ENCODE peak calls at places on chromosomes 2 and 18, in six cellular contexts. One of them, this sample, is unnamed.

GRCh38 chr2:171109020-171109419 is 51.7 kb downstream of the TLK1 start:
- DNase-seq in H9: no peak
- DNase-seq in IMR-90: no peak
- DNase-seq in mesenchymal stem cell: no peak
- DNase-seq in H1: no peak
- DNase-seq in neuronal stem cell: no peak
- DNase-seq in this sample: no peak

GRCh38 chr18:41703744-41704530 is 251.1 kb upstream of the PIK3C3 start:
- DNase-seq in H9: no peak
- DNase-seq in IMR-90: peak
- DNase-seq in mesenchymal stem cell: peak
- DNase-seq in H1: no peak
- DNase-seq in neuronal stem cell: no peak
- DNase-seq in this sample: no peak

GRCh38 chr2:54634564-54635511 is 88.6 kb upstream of the EML6 start:
- DNase-seq in H9: no peak
- DNase-seq in IMR-90: peak
- DNase-seq in mesenchymal stem cell: peak
- DNase-seq in H1: no peak
- DNase-seq in neuronal stem cell: no peak
- DNase-seq in this sample: no peak

GRCh38 chr2:219176818-219177593 is at the start of gene CNPPD1:
- DNase-seq in H9: peak
- DNase-seq in IMR-90: peak
- DNase-seq in mesenchymal stem cell: peak
- DNase-seq in H1: peak
- DNase-seq in neuronal stem cell: peak
- DNase-seq in this sample: peak

GRCh38 chr18:39841133-39842041 is 2113.6 kb upstream of the PIK3C3 start:
- DNase-seq in H9: peak
- DNase-seq in IMR-90: peak
- DNase-seq in mesenchymal stem cell: peak
- DNase-seq in H1: peak
- DNase-seq in neuronal stem cell: peak
- DNase-seq in this sample: peak

GRCh38 chr2:224986479-224986878 is 55.8 kb downstream of the DOCK10 start:
- DNase-seq in H9: no peak
- DNase-seq in IMR-90: no peak
- DNase-seq in mesenchymal stem cell: no peak
- DNase-seq in H1: no peak
- DNase-seq in neuronal stem cell: no peak
- DNase-seq in this sample: no peak

GRCh38 chr2:72136933-72137497 is 10.6 kb downstream of the CYP26B1 start:
- DNase-seq in H9: no peak
- DNase-seq in IMR-90: no peak
- DNase-seq in mesenchymal stem cell: no peak
- DNase-seq in H1: no peak
- DNase-seq in neuronal stem cell: no peak
- DNase-seq in this sample: no peak

GRCh38 chr2:47818777-47819176 is 35.8 kb downstream of the MSH6 start:
- DNase-seq in H9: no peak
- DNase-seq in IMR-90: no peak
- DNase-seq in mesenchymal stem cell: no peak
- DNase-seq in H1: no peak
- DNase-seq in neuronal stem cell: no peak
- DNase-seq in this sample: no peak

GRCh38 chr2:120552800-120553471 is 182.7 kb upstream of the GLI2 start:
- DNase-seq in H9: peak
- DNase-seq in IMR-90: peak
- DNase-seq in mesenchymal stem cell: peak
- DNase-seq in H1: peak
- DNase-seq in neuronal stem cell: peak
- DNase-seq in this sample: peak

GRCh38 chr2:158732573-158733429 is 62.3 kb upstream of the DAPL1 start:
- DNase-seq in H9: no peak
- DNase-seq in IMR-90: no peak
- DNase-seq in mesenchymal stem cell: no peak
- DNase-seq in H1: no peak
- DNase-seq in neuronal stem cell: no peak
- DNase-seq in this sample: no peak

GRCh38 chr2:6072757-6073156 is 380.6 kb downstream of the SOX11 start:
- DNase-seq in H9: no peak
- DNase-seq in IMR-90: no peak
- DNase-seq in mesenchymal stem cell: no peak
- DNase-seq in H1: no peak
- DNase-seq in neuronal stem cell: no peak
- DNase-seq in this sample: no peak

GRCh38 chr2:88188741-88189140 is 18.6 kb downstream of the THNSL2 start:
- DNase-seq in H9: no peak
- DNase-seq in IMR-90: no peak
- DNase-seq in mesenchymal stem cell: peak
- DNase-seq in H1: no peak
- DNase-seq in neuronal stem cell: no peak
- DNase-seq in this sample: peak

GRCh38 chr2:164143183-164143930 is 407.5 kb upstream of the FIGN start:
- DNase-seq in H9: no peak
- DNase-seq in IMR-90: no peak
- DNase-seq in mesenchymal stem cell: no peak
- DNase-seq in H1: no peak
- DNase-seq in neuronal stem cell: no peak
- DNase-seq in this sample: no peak

DNA sequence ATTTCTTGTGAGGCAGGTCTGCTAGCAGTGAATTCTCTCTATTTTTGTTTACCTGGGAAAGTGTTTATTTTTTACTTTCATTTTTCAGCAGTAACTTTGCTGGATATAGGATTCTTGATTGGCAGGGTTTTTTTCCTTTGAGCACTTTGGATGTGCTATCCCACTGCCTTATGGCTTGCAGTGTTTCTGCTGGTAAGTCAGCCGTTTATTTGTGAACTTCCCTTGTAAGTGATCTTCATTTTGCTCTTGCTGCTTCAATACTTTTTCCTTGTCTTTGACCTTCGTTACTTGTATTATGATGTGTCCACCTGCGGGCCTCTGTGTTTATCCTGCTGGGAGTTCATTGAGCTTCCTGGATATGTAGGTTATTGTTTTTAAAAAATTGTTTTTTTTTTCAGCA is 54.7 kb downstream of the SLC66A2 start:
- DNase-seq in H9: no peak
- DNase-seq in IMR-90: peak
- DNase-seq in mesenchymal stem cell: no peak
- DNase-seq in H1: no peak
- DNase-seq in neuronal stem cell: no peak
- DNase-seq in this sample: no peak
- H3K14ac ChIP-seq in H9: no peak
- H3K14ac ChIP-seq in IMR-90: no peak
- H3K14ac ChIP-seq in mesenchymal stem cell: no peak
- H3K14ac ChIP-seq in H1: no peak
- H3K14ac ChIP-seq in neuronal stem cell: no peak
- H3K14ac ChIP-seq in this sample: no peak

GRCh38 chr2:136131484-136131960 is 13.6 kb upstream of the CXCR4 start:
- DNase-seq in H9: no peak
- DNase-seq in IMR-90: no peak
- DNase-seq in mesenchymal stem cell: no peak
- DNase-seq in H1: no peak
- DNase-seq in neuronal stem cell: no peak
- DNase-seq in this sample: no peak
- H3K14ac ChIP-seq in H9: no peak
- H3K14ac ChIP-seq in IMR-90: no peak
- H3K14ac ChIP-seq in mesenchymal stem cell: no peak
- H3K14ac ChIP-seq in H1: no peak
- H3K14ac ChIP-seq in neuronal stem cell: no peak
- H3K14ac ChIP-seq in this sample: no peak

DNA sequence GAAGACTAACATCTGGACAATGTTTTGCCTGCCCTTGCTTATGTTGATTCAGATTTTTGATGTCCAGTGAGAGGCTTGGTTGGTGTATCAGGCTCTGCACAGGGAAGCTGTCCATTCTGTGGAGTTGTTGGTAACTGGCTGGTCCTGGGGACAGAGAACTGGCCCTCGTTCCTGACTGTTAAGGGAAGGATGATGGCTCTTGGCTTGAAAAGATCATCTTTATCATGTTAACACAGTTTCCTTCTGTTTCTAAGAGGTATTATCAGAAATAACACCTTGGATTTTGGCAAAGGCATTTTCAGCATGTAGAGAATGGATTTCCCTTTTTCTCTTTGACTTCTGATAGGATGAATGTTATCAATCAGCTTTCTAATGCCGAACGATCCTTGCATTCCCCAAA is 19.3 kb downstream of the STK25 start:
- DNase-seq in H9: no peak
- DNase-seq in IMR-90: no peak
- DNase-seq in mesenchymal stem cell: no peak
- DNase-seq in H1: no peak
- DNase-seq in neuronal stem cell: no peak
- DNase-seq in this sample: no peak
- H3K14ac ChIP-seq in H9: no peak
- H3K14ac ChIP-seq in IMR-90: no peak
- H3K14ac ChIP-seq in mesenchymal stem cell: no peak
- H3K14ac ChIP-seq in H1: no peak
- H3K14ac ChIP-seq in neuronal stem cell: no peak
- H3K14ac ChIP-seq in this sample: no peak

DNA sequence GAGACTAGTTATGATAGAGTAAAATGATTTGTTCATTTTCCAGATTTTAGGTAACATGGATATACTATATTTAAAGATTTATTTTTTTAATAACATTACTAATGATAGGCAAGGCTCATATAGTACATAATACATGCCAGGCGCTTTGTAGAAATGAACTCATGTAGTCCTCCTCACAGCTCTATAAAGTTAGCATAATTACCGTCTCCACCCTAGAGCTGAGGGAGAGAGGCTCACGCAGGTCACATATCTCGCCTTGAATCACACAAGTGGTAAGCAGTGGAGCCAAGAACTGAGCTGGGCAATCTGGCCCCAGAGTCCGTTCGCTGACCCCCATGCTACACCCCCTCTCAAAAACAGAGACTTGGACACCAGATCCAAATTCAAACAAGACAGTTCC is 222.5 kb downstream of the FAM210A start:
- DNase-seq in H9: no peak
- DNase-seq in IMR-90: no peak
- DNase-seq in mesenchymal stem cell: no peak
- DNase-seq in H1: no peak
- DNase-seq in neuronal stem cell: no peak
- DNase-seq in this sample: no peak
- H3K14ac ChIP-seq in H9: no peak
- H3K14ac ChIP-seq in IMR-90: no peak
- H3K14ac ChIP-seq in mesenchymal stem cell: no peak
- H3K14ac ChIP-seq in H1: no peak
- H3K14ac ChIP-seq in neuronal stem cell: no peak
- H3K14ac ChIP-seq in this sample: no peak

GRCh38 chr2:29819570-29819969 is 101.8 kb downstream of the ALK start:
- DNase-seq in H9: no peak
- DNase-seq in IMR-90: no peak
- DNase-seq in mesenchymal stem cell: no peak
- DNase-seq in H1: no peak
- DNase-seq in neuronal stem cell: no peak
- DNase-seq in this sample: no peak
- H3K14ac ChIP-seq in H9: no peak
- H3K14ac ChIP-seq in IMR-90: no peak
- H3K14ac ChIP-seq in mesenchymal stem cell: no peak
- H3K14ac ChIP-seq in H1: no peak
- H3K14ac ChIP-seq in neuronal stem cell: no peak
- H3K14ac ChIP-seq in this sample: no peak

This sample was measured in trophoblast cell.